ENCODE peak calls at places on chromosomes 5 and 9, in nine cellular contexts. One of them, this sample, is unnamed.

GRCh38 chr5:173429489-173430150 is 101.4 kb upstream of the STC2 start:
- DNase-seq in A549: no peak
- DNase-seq in K562: no peak
- DNase-seq in GM23338: no peak
- DNase-seq in HepG2: no peak
- DNase-seq in GM12878: no peak
- DNase-seq in HL-60: no peak
- DNase-seq in HCT116: no peak
- DNase-seq in SK-N-SH: no peak
- DNase-seq in this sample: no peak

GRCh38 chr9:33129886-33130284 is 37.3 kb downstream of the B4GALT1 start:
- DNase-seq in A549: no peak
- DNase-seq in K562: no peak
- DNase-seq in GM23338: no peak
- DNase-seq in HepG2: no peak
- DNase-seq in GM12878: no peak
- DNase-seq in HL-60: no peak
- DNase-seq in HCT116: no peak
- DNase-seq in SK-N-SH: no peak
- DNase-seq in this sample: no peak

GRCh38 chr9:78011037-78011436 is 20.6 kb downstream of the GNAQ start:
- DNase-seq in A549: no peak
- DNase-seq in K562: no peak
- DNase-seq in GM23338: no peak
- DNase-seq in HepG2: no peak
- DNase-seq in GM12878: no peak
- DNase-seq in HL-60: no peak
- DNase-seq in HCT116: no peak
- DNase-seq in SK-N-SH: no peak
- DNase-seq in this sample: no peak

GRCh38 chr5:93018461-93018860 is 562.6 kb downstream of the NR2F1-AS1 start:
- DNase-seq in A549: no peak
- DNase-seq in K562: no peak
- DNase-seq in GM23338: no peak
- DNase-seq in HepG2: no peak
- DNase-seq in GM12878: no peak
- DNase-seq in HL-60: no peak
- DNase-seq in HCT116: no peak
- DNase-seq in SK-N-SH: no peak
- DNase-seq in this sample: no peak

GRCh38 chr9:69153707-69154521 is 20.2 kb upstream of the TJP2 start:
- DNase-seq in A549: no peak
- DNase-seq in K562: no peak
- DNase-seq in GM23338: no peak
- DNase-seq in HepG2: peak
- DNase-seq in GM12878: no peak
- DNase-seq in HL-60: no peak
- DNase-seq in HCT116: no peak
- DNase-seq in SK-N-SH: no peak
- DNase-seq in this sample: no peak

GRCh38 chr5:103262422-103262871 is 3.9 kb downstream of the MACIR start:
- DNase-seq in A549: peak
- DNase-seq in K562: no peak
- DNase-seq in GM23338: no peak
- DNase-seq in HepG2: no peak
- DNase-seq in GM12878: no peak
- DNase-seq in HL-60: no peak
- DNase-seq in HCT116: no peak
- DNase-seq in SK-N-SH: no peak
- DNase-seq in this sample: no peak

GRCh38 chr5:969421-969839 is 39.2 kb upstream of the NKD2 start:
- DNase-seq in A549: no peak
- DNase-seq in K562: no peak
- DNase-seq in GM23338: no peak
- DNase-seq in HepG2: no peak
- DNase-seq in GM12878: no peak
- DNase-seq in HL-60: no peak
- DNase-seq in HCT116: no peak
- DNase-seq in SK-N-SH: no peak
- DNase-seq in this sample: no peak

GRCh38 chr9:129415954-129416651 is 204.8 kb downstream of the C9orf50 start:
- DNase-seq in A549: no peak
- DNase-seq in K562: no peak
- DNase-seq in GM23338: no peak
- DNase-seq in HepG2: no peak
- DNase-seq in GM12878: no peak
- DNase-seq in HL-60: no peak
- DNase-seq in HCT116: no peak
- DNase-seq in SK-N-SH: no peak
- DNase-seq in this sample: no peak

GRCh38 chr5:134567651-134568338 is 42.3 kb downstream of the JADE2 start:
- DNase-seq in A549: peak
- DNase-seq in K562: no peak
- DNase-seq in GM23338: no peak
- DNase-seq in HepG2: no peak
- DNase-seq in GM12878: no peak
- DNase-seq in HL-60: no peak
- DNase-seq in HCT116: no peak
- DNase-seq in SK-N-SH: no peak
- DNase-seq in this sample: no peak

GRCh38 chr5:107377277-107377609 is 293.5 kb downstream of the EFNA5 start:
- DNase-seq in A549: no peak
- DNase-seq in K562: no peak
- DNase-seq in GM23338: no peak
- DNase-seq in HepG2: no peak
- DNase-seq in GM12878: no peak
- DNase-seq in HL-60: no peak
- DNase-seq in HCT116: no peak
- DNase-seq in SK-N-SH: no peak
- DNase-seq in this sample: no peak

GRCh38 chr5:123119334-123119986 is 30.4 kb downstream of the PRDM6 start:
- DNase-seq in A549: peak
- DNase-seq in K562: no peak
- DNase-seq in GM23338: peak
- DNase-seq in HepG2: peak
- DNase-seq in GM12878: no peak
- DNase-seq in HL-60: no peak
- DNase-seq in HCT116: peak
- DNase-seq in SK-N-SH: no peak
- DNase-seq in this sample: no peak

GRCh38 chr9:127809562-127810377 is 7.1 kb downstream of the FPGS start:
- DNase-seq in A549: peak
- DNase-seq in K562: peak
- DNase-seq in GM23338: peak
- DNase-seq in HepG2: no peak
- DNase-seq in GM12878: no peak
- DNase-seq in HL-60: no peak
- DNase-seq in HCT116: no peak
- DNase-seq in SK-N-SH: peak
- DNase-seq in this sample: no peak

DNA sequence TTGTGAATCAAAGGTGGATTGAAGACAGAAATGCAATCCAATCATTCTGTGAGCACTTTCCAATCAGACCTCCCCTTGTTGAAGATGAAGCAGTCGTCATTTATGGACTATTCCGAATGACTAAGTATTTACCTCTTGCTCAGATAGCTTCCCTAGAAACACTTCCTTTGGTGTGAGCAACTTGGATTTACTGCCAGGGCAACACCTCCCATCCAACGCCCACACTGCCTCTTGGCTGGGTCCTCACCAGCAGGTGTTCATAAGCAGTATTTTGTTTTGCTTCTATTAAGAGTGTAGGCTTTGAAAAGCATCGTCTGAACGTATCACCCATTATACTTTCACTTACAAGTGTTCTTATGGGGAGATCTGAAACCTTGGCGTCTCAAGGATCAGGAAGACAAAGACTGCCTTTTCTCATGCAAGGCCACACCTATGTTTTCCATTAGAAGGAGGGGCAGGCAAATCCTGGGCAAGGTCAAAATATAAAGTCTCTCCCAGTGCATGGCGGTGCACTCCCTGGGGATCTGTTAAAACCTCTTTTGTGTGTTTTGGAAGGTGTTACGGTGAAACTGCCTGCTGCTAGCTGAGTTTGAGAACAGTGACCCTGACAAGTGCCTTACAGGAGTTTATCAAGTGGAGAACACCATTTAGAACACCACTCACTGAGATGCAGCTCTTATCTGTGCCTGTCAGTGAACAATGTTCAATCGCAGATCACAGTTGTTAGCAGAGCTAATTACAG is 10.6 kb upstream of the MARCHF3 start:
- DNase-seq in A549: peak
- DNase-seq in K562: no peak
- DNase-seq in GM23338: peak
- DNase-seq in HepG2: no peak
- DNase-seq in GM12878: no peak
- DNase-seq in HL-60: no peak
- DNase-seq in HCT116: no peak
- DNase-seq in SK-N-SH: no peak
- DNase-seq in this sample: no peak
- TF ChIP-seq REST in A549: no peak
- TF ChIP-seq REST in K562: no peak
- TF ChIP-seq REST in GM23338: no peak
- TF ChIP-seq REST in HepG2: no peak
- TF ChIP-seq REST in GM12878: no peak
- TF ChIP-seq REST in HL-60: no peak
- TF ChIP-seq REST in HCT116: no peak
- TF ChIP-seq REST in SK-N-SH: no peak
- TF ChIP-seq REST in this sample: no peak

DNA sequence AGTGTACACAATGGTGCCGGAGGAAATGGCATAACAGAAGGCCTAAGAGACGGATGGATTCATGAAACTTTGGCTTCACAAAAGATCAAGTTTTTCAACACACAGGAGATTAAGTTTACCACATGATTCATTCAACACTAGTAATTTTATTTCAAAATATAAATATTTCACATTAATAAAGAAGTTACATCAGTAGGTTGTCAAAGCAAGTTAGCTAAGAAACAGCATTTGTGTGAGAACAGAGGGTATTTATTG is 1.7 kb upstream of the CTNNAL1 start:
- DNase-seq in A549: no peak
- DNase-seq in K562: no peak
- DNase-seq in GM23338: no peak
- DNase-seq in HepG2: no peak
- DNase-seq in GM12878: no peak
- DNase-seq in HL-60: no peak
- DNase-seq in HCT116: no peak
- DNase-seq in SK-N-SH: no peak
- DNase-seq in this sample: no peak
- H3K27ac ChIP-seq in A549: no peak
- H3K27ac ChIP-seq in K562: peak
- H3K27ac ChIP-seq in GM23338: no peak
- H3K27ac ChIP-seq in HepG2: no peak
- H3K27ac ChIP-seq in GM12878: no peak
- H3K27ac ChIP-seq in HL-60: no peak
- H3K27ac ChIP-seq in HCT116: no peak
- H3K27ac ChIP-seq in SK-N-SH: no peak
- H3K27ac ChIP-seq in this sample: peak

GRCh38 chr5:176822426-176823075 is 12.2 kb downstream of the UNC5A start:
- DNase-seq in A549: no peak
- DNase-seq in K562: no peak
- DNase-seq in GM23338: no peak
- DNase-seq in HepG2: no peak
- DNase-seq in GM12878: no peak
- DNase-seq in HL-60: no peak
- DNase-seq in HCT116: peak
- DNase-seq in SK-N-SH: peak
- DNase-seq in this sample: no peak

GRCh38 chr5:176822041-176822425 is 11.7 kb downstream of the UNC5A start:
- DNase-seq in A549: no peak
- DNase-seq in K562: no peak
- DNase-seq in GM23338: no peak
- DNase-seq in HepG2: no peak
- DNase-seq in GM12878: no peak
- DNase-seq in HL-60: no peak
- DNase-seq in HCT116: no peak
- DNase-seq in SK-N-SH: no peak
- DNase-seq in this sample: no peak

GRCh38 chr5:176819476-176819875 is 9.1 kb downstream of the UNC5A start:
- DNase-seq in A549: no peak
- DNase-seq in K562: peak
- DNase-seq in GM23338: peak
- DNase-seq in HepG2: no peak
- DNase-seq in GM12878: no peak
- DNase-seq in HL-60: no peak
- DNase-seq in HCT116: no peak
- DNase-seq in SK-N-SH: no peak
- DNase-seq in this sample: no peak

GRCh38 chr5:176821441-176821840 is 11.1 kb downstream of the UNC5A start:
- DNase-seq in A549: no peak
- DNase-seq in K562: no peak
- DNase-seq in GM23338: no peak
- DNase-seq in HepG2: no peak
- DNase-seq in GM12878: no peak
- DNase-seq in HL-60: no peak
- DNase-seq in HCT116: no peak
- DNase-seq in SK-N-SH: no peak
- DNase-seq in this sample: no peak

DNA sequence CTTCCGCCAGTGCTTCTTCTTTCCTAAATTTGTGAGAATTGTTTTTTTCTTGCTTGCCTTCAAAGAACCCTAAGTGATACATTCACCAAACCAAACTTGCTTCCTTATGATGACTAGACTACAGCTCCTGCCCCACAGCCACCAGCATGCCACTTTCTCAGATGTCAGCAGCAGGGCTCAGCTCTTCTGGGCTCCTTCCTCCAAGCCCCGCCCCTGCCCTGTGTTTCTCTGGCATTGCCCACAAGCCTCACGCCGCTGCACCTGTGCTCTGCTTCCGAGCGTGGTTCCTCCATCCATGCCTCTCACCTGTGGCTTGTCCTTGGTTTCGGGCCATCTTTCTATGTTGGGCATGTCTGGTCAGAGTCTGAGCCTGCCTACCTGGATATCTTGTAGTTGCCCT is 10.6 kb downstream of the UNC5A start:
- DNase-seq in A549: no peak
- DNase-seq in K562: no peak
- DNase-seq in GM23338: no peak
- DNase-seq in HepG2: no peak
- DNase-seq in GM12878: no peak
- DNase-seq in HL-60: no peak
- DNase-seq in HCT116: no peak
- DNase-seq in SK-N-SH: no peak
- DNase-seq in this sample: no peak
- TF ChIP-seq REST in A549: no peak
- TF ChIP-seq REST in K562: no peak
- TF ChIP-seq REST in GM23338: no peak
- TF ChIP-seq REST in HepG2: no peak
- TF ChIP-seq REST in GM12878: no peak
- TF ChIP-seq REST in HL-60: no peak
- TF ChIP-seq REST in HCT116: no peak
- TF ChIP-seq REST in SK-N-SH: no peak
- TF ChIP-seq REST in this sample: no peak

DNA sequence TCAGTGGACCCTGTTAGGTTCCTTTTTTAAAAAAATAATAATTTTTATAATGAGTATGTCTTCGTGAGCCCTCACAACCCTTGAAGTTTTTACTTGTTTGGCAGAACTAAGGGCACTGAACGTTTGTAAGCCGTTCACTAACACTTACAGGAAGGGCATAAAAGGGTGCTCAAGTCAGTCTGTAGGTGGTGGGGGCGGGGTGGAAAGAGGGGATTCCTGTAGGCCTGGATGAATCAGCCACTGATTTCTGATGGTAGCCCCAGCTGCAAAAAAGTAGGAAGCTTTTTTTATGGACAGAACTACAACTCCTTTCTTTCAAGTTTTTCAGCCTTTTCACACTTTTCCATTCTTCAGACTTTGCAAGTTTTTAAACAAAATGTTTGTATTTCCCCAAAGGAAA is 35.8 kb downstream of the PIK3R1 start:
- DNase-seq in A549: no peak
- DNase-seq in K562: no peak
- DNase-seq in GM23338: no peak
- DNase-seq in HepG2: no peak
- DNase-seq in GM12878: no peak
- DNase-seq in HL-60: no peak
- DNase-seq in HCT116: no peak
- DNase-seq in SK-N-SH: no peak
- DNase-seq in this sample: no peak
- H3K27ac ChIP-seq in A549: no peak
- H3K27ac ChIP-seq in K562: no peak
- H3K27ac ChIP-seq in GM23338: no peak
- H3K27ac ChIP-seq in HepG2: no peak
- H3K27ac ChIP-seq in GM12878: no peak
- H3K27ac ChIP-seq in HL-60: no peak
- H3K27ac ChIP-seq in HCT116: no peak
- H3K27ac ChIP-seq in SK-N-SH: peak
- H3K27ac ChIP-seq in this sample: peak